ENCODE peak calls at places on chromosomes 5 and 9, in six cellular contexts. I is left ventricle myocardium inferior, J is ureter, H is NCI-H2081, O is T-cell, T is NAMALWA. X is an unnamed sample.

GRCh38 chr5:64453405-64453804 is 52.4 kb upstream of the RGS7BP start:
- DNase-seq in I (no peak), J (no peak), H (no peak), O (no peak), T (no peak), X (no peak)

GRCh38 chr5:124952079-124952478 is 205.6 kb upstream of the ZNF608 start:
- DNase-seq in I (no peak), J (no peak), H (no peak), O (no peak), T (peak), X (no peak)

GRCh38 chr9:127173063-127173462 is 50.6 kb upstream of the ANGPTL2 start:
- DNase-seq in I (peak), J (peak), H (no peak), O (no peak), T (no peak), X (no peak)

GRCh38 chr5:73375949-73376348 is 72.6 kb downstream of the FOXD1 start:
- DNase-seq in I (no peak), J (no peak), H (no peak), O (no peak), T (no peak), X (no peak)

GRCh38 chr9:116800885-116801284 is 113.8 kb downstream of the TRIM32 start:
- DNase-seq in I (no peak), J (no peak), H (peak), O (no peak), T (no peak), X (peak)

GRCh38 chr5:137078171-137078665 is 420.9 kb downstream of the SPOCK1 start:
- DNase-seq in I (no peak), J (no peak), H (peak), O (no peak), T (no peak), X (peak)

GRCh38 chr9:83584995-83585394 is 37.9 kb upstream of the IDNK start:
- DNase-seq in I (no peak), J (no peak), H (peak), O (no peak), T (no peak), X (no peak)

GRCh38 chr9:132716007-132716406 is 45.7 kb downstream of the GTF3C4 start:
- DNase-seq in I (no peak), J (no peak), H (no peak), O (no peak), T (no peak), X (no peak)

GRCh38 chr5:36300927-36301540 is 668 bp downstream of the RANBP3L start:
- DNase-seq in I (no peak), J (no peak), H (no peak), O (no peak), T (no peak), X (no peak)

GRCh38 chr5:1525624-1525985 is 1.8 kb upstream of the LPCAT1 start:
- DNase-seq in I (no peak), J (peak), H (no peak), O (no peak), T (peak), X (no peak)

GRCh38 chr5:74638776-74639537 is 1.6 kb downstream of the ENC1 start:
- DNase-seq in I (no peak), J (no peak), H (no peak), O (no peak), T (peak), X (peak)

GRCh38 chr5:6194906-6195612 is 183.3 kb downstream of the MED10 start:
- DNase-seq in I (no peak), J (no peak), H (no peak), O (no peak), T (peak), X (no peak)

GRCh38 chr9:76526026-76526425 is 67.0 kb downstream of the GCNT1 start:
- DNase-seq in I (no peak), J (no peak), H (no peak), O (no peak), T (no peak), X (no peak)

GRCh38 chr5:52173133-52173532 is 614.6 kb upstream of the ITGA1 start:
- DNase-seq in I (no peak), J (no peak), H (no peak), O (no peak), T (no peak), X (no peak)

GRCh38 chr5:38755171-38755570 is 90.6 kb upstream of the OSMR start:
- DNase-seq in I (no peak), J (no peak), H (no peak), O (no peak), T (no peak), X (no peak)

GRCh38 chr9:14645648-14646047 is 47.6 kb downstream of the ZDHHC21 start:
- DNase-seq in I (no peak), J (no peak), H (no peak), O (no peak), T (no peak), X (no peak)

GRCh38 chr5:89703799-89704198 is 705.8 kb downstream of the CETN3 start:
- DNase-seq in I (no peak), J (no peak), H (no peak), O (no peak), T (no peak), X (no peak)